ENCODE peak calls at places on chromosome 5, in eight cellular contexts. One of them, this sample, is unnamed. For H3K4me1, the result is how much of the 10 kb centered on the place peaks cover.

GRCh38 chr5:34789021-34789531 is 49.9 kb upstream of the TTC23L start:
- DNase-seq in psoas muscle: no peak
- DNase-seq in A549: no peak
- DNase-seq in neuronal stem cell: no peak
- DNase-seq in left ventricle myocardium inferior: no peak
- DNase-seq in effector memory CD4-positive, alpha-beta T cell: no peak
- DNase-seq in adrenal gland: peak
- DNase-seq in small intestine: no peak
- DNase-seq in this sample: peak

GRCh38 chr5:137466888-137467287 is 32.2 kb downstream of the SPOCK1 start:
- DNase-seq in psoas muscle: peak
- DNase-seq in left ventricle myocardium inferior: no peak
- DNase-seq in neuronal stem cell: no peak
- DNase-seq in A549: no peak
- DNase-seq in effector memory CD4-positive, alpha-beta T cell: no peak
- DNase-seq in adrenal gland: peak
- DNase-seq in small intestine: no peak
- DNase-seq in this sample: no peak

GRCh38 chr5:82986404-82986803 is 90.8 kb downstream of the TMEM167A start:
- DNase-seq in effector memory CD4-positive, alpha-beta T cell: no peak
- DNase-seq in neuronal stem cell: no peak
- DNase-seq in A549: no peak
- DNase-seq in left ventricle myocardium inferior: no peak
- DNase-seq in adrenal gland: no peak
- DNase-seq in small intestine: no peak
- DNase-seq in psoas muscle: no peak
- DNase-seq in this sample: no peak

GRCh38 chr5:111469293-111469896 is 42.9 kb downstream of the STARD4 start:
- DNase-seq in small intestine: no peak
- DNase-seq in A549: no peak
- DNase-seq in left ventricle myocardium inferior: no peak
- DNase-seq in adrenal gland: no peak
- DNase-seq in psoas muscle: no peak
- DNase-seq in effector memory CD4-positive, alpha-beta T cell: no peak
- DNase-seq in neuronal stem cell: no peak
- DNase-seq in this sample: no peak

GRCh38 chr5:97846646-97847045 is 663.6 kb upstream of the RIOK2 start:
- DNase-seq in left ventricle myocardium inferior: no peak
- DNase-seq in adrenal gland: no peak
- DNase-seq in A549: no peak
- DNase-seq in psoas muscle: no peak
- DNase-seq in effector memory CD4-positive, alpha-beta T cell: no peak
- DNase-seq in neuronal stem cell: no peak
- DNase-seq in small intestine: no peak
- DNase-seq in this sample: no peak

GRCh38 chr5:37831821-37832524 is 7.9 kb downstream of the GDNF start:
- DNase-seq in A549: no peak
- DNase-seq in psoas muscle: no peak
- DNase-seq in left ventricle myocardium inferior: no peak
- DNase-seq in effector memory CD4-positive, alpha-beta T cell: no peak
- DNase-seq in small intestine: no peak
- DNase-seq in adrenal gland: no peak
- DNase-seq in neuronal stem cell: no peak
- DNase-seq in this sample: no peak

GRCh38 chr5:59893436-59894227 is at the start of gene PDE4D:
- DNase-seq in left ventricle myocardium inferior: peak
- DNase-seq in adrenal gland: peak
- DNase-seq in A549: peak
- DNase-seq in neuronal stem cell: peak
- DNase-seq in psoas muscle: peak
- DNase-seq in effector memory CD4-positive, alpha-beta T cell: no peak
- DNase-seq in small intestine: peak
- DNase-seq in this sample: peak

GRCh38 chr5:5979761-5980570 is 398.4 kb downstream of the MED10 start:
- DNase-seq in left ventricle myocardium inferior: no peak
- DNase-seq in neuronal stem cell: no peak
- DNase-seq in effector memory CD4-positive, alpha-beta T cell: no peak
- DNase-seq in A549: no peak
- DNase-seq in adrenal gland: no peak
- DNase-seq in psoas muscle: no peak
- DNase-seq in small intestine: no peak
- DNase-seq in this sample: no peak

GRCh38 chr5:50724262-50724661 is 57.8 kb downstream of the PARP8 start:
- DNase-seq in adrenal gland: no peak
- DNase-seq in A549: no peak
- DNase-seq in small intestine: no peak
- DNase-seq in left ventricle myocardium inferior: no peak
- DNase-seq in psoas muscle: no peak
- DNase-seq in effector memory CD4-positive, alpha-beta T cell: no peak
- DNase-seq in neuronal stem cell: no peak
- DNase-seq in this sample: no peak

GRCh38 chr5:92641031-92641962 is 939.7 kb downstream of the NR2F1-AS1 start:
- DNase-seq in psoas muscle: no peak
- DNase-seq in small intestine: peak
- DNase-seq in left ventricle myocardium inferior: no peak
- DNase-seq in effector memory CD4-positive, alpha-beta T cell: no peak
- DNase-seq in neuronal stem cell: no peak
- DNase-seq in adrenal gland: no peak
- DNase-seq in A549: peak
- DNase-seq in this sample: peak

GRCh38 chr5:55908804-55909203 is 57.6 kb downstream of the IL31RA start:
- DNase-seq in adrenal gland: no peak
- DNase-seq in neuronal stem cell: no peak
- DNase-seq in psoas muscle: no peak
- DNase-seq in small intestine: no peak
- DNase-seq in A549: no peak
- DNase-seq in effector memory CD4-positive, alpha-beta T cell: no peak
- DNase-seq in left ventricle myocardium inferior: no peak
- DNase-seq in this sample: no peak

GRCh38 chr5:75611324-75612210 is at the start of gene ANKDD1B:
- DNase-seq in left ventricle myocardium inferior: no peak
- DNase-seq in effector memory CD4-positive, alpha-beta T cell: no peak
- DNase-seq in A549: peak
- DNase-seq in psoas muscle: peak
- DNase-seq in neuronal stem cell: peak
- DNase-seq in adrenal gland: peak
- DNase-seq in small intestine: peak
- DNase-seq in this sample: no peak

GRCh38 chr5:73337586-73337985 is 111.0 kb downstream of the FOXD1 start:
- DNase-seq in left ventricle myocardium inferior: no peak
- DNase-seq in small intestine: no peak
- DNase-seq in neuronal stem cell: no peak
- DNase-seq in adrenal gland: no peak
- DNase-seq in psoas muscle: no peak
- DNase-seq in effector memory CD4-positive, alpha-beta T cell: no peak
- DNase-seq in A549: no peak
- DNase-seq in this sample: no peak

GRCh38 chr5:71475788-71476384 is 20.4 kb downstream of the BDP1 start:
- DNase-seq in neuronal stem cell: peak
- DNase-seq in adrenal gland: no peak
- DNase-seq in left ventricle myocardium inferior: no peak
- DNase-seq in effector memory CD4-positive, alpha-beta T cell: no peak
- DNase-seq in psoas muscle: no peak
- DNase-seq in small intestine: peak
- DNase-seq in A549: peak
- DNase-seq in this sample: no peak

GRCh38 chr5:72015103-72015548 is 92.1 kb upstream of the MAP1B start:
- DNase-seq in adrenal gland: peak
- DNase-seq in A549: peak
- DNase-seq in effector memory CD4-positive, alpha-beta T cell: no peak
- DNase-seq in left ventricle myocardium inferior: no peak
- DNase-seq in neuronal stem cell: no peak
- DNase-seq in psoas muscle: no peak
- DNase-seq in small intestine: peak
- DNase-seq in this sample: peak

GRCh38 chr5:179616002-179616594 is 7.4 kb downstream of the HNRNPH1 start:
- DNase-seq in small intestine: no peak
- DNase-seq in A549: no peak
- DNase-seq in psoas muscle: no peak
- DNase-seq in adrenal gland: no peak
- DNase-seq in effector memory CD4-positive, alpha-beta T cell: no peak
- DNase-seq in neuronal stem cell: no peak
- DNase-seq in left ventricle myocardium inferior: no peak
- DNase-seq in this sample: no peak

GRCh38 chr5:29885595-29885994 is 1307.9 kb upstream of the CDH6 start:
- DNase-seq in small intestine: no peak
- DNase-seq in left ventricle myocardium inferior: no peak
- DNase-seq in neuronal stem cell: no peak
- DNase-seq in adrenal gland: no peak
- DNase-seq in A549: no peak
- DNase-seq in effector memory CD4-positive, alpha-beta T cell: no peak
- DNase-seq in psoas muscle: no peak
- DNase-seq in this sample: no peak

GRCh38 chr5:142770650-142771609 is 753 bp downstream of the ARHGAP26 start:
- DNase-seq in small intestine: peak
- DNase-seq in neuronal stem cell: peak
- DNase-seq in left ventricle myocardium inferior: peak
- DNase-seq in adrenal gland: peak
- DNase-seq in psoas muscle: peak
- DNase-seq in effector memory CD4-positive, alpha-beta T cell: peak
- DNase-seq in A549: peak
- DNase-seq in this sample: peak

GRCh38 chr5:171588790-171589189 is 169.3 kb downstream of the FGF18 start:
- DNase-seq in adrenal gland: no peak
- DNase-seq in effector memory CD4-positive, alpha-beta T cell: no peak
- DNase-seq in psoas muscle: no peak
- DNase-seq in small intestine: no peak
- DNase-seq in neuronal stem cell: no peak
- DNase-seq in A549: no peak
- DNase-seq in left ventricle myocardium inferior: no peak
- DNase-seq in this sample: no peak

GRCh38 chr5:57859626-57860025 is 377.0 kb upstream of the ACTBL2 start:
- DNase-seq in effector memory CD4-positive, alpha-beta T cell: no peak
- DNase-seq in A549: no peak
- DNase-seq in small intestine: no peak
- DNase-seq in psoas muscle: no peak
- DNase-seq in left ventricle myocardium inferior: no peak
- DNase-seq in adrenal gland: no peak
- DNase-seq in neuronal stem cell: no peak
- DNase-seq in this sample: peak
- H3K4me1 ChIP-seq in effector memory CD4-positive, alpha-beta T cell: under half
- H3K4me1 ChIP-seq in A549: under half
- H3K4me1 ChIP-seq in small intestine: under half
- H3K4me1 ChIP-seq in psoas muscle: under half
- H3K4me1 ChIP-seq in left ventricle myocardium inferior: under half
- H3K4me1 ChIP-seq in adrenal gland: under half
- H3K4me1 ChIP-seq in neuronal stem cell: under half
- H3K4me1 ChIP-seq in this sample: half or more

GRCh38 chr5:68710514-68710913 is 383.3 kb upstream of the SLC30A5 start:
- DNase-seq in neuronal stem cell: no peak
- DNase-seq in effector memory CD4-positive, alpha-beta T cell: no peak
- DNase-seq in left ventricle myocardium inferior: no peak
- DNase-seq in adrenal gland: no peak
- DNase-seq in small intestine: no peak
- DNase-seq in A549: no peak
- DNase-seq in psoas muscle: no peak
- DNase-seq in this sample: no peak

GRCh38 chr5:68708156-68708841 is 385.5 kb upstream of the SLC30A5 start:
- DNase-seq in small intestine: no peak
- DNase-seq in A549: no peak
- DNase-seq in adrenal gland: no peak
- DNase-seq in neuronal stem cell: no peak
- DNase-seq in effector memory CD4-positive, alpha-beta T cell: no peak
- DNase-seq in left ventricle myocardium inferior: no peak
- DNase-seq in psoas muscle: no peak
- DNase-seq in this sample: no peak

GRCh38 chr5:68711311-68712200 is 382.3 kb upstream of the SLC30A5 start:
- DNase-seq in left ventricle myocardium inferior: no peak
- DNase-seq in effector memory CD4-positive, alpha-beta T cell: no peak
- DNase-seq in neuronal stem cell: no peak
- DNase-seq in adrenal gland: no peak
- DNase-seq in A549: no peak
- DNase-seq in small intestine: peak
- DNase-seq in psoas muscle: no peak
- DNase-seq in this sample: peak

GRCh38 chr5:68708842-68709170 is 385.0 kb upstream of the SLC30A5 start:
- DNase-seq in neuronal stem cell: no peak
- DNase-seq in A549: no peak
- DNase-seq in small intestine: no peak
- DNase-seq in psoas muscle: no peak
- DNase-seq in left ventricle myocardium inferior: no peak
- DNase-seq in adrenal gland: no peak
- DNase-seq in effector memory CD4-positive, alpha-beta T cell: no peak
- DNase-seq in this sample: no peak

DNA sequence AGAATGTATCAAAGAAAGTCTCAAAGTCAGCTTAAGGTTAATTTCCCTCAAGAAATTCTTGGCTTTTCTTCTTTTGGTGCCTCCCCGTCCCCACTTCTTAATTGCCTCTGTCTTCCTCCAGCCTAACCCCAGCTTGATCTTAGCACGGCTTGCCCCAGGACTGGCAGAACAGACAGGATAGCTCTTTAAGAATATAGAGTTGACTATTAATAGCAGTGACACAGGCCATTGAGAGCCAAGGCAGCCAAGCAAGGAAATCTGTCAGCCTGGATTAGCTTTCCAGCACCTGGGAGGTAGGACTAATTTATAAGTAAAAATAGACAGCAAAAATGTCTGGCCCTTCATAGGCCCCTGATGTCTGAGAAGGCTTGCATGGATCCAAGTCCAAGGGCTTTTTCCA is 384.6 kb upstream of the SLC30A5 start:
- DNase-seq in psoas muscle: peak
- DNase-seq in small intestine: no peak
- DNase-seq in adrenal gland: no peak
- DNase-seq in A549: no peak
- DNase-seq in effector memory CD4-positive, alpha-beta T cell: no peak
- DNase-seq in left ventricle myocardium inferior: no peak
- DNase-seq in neuronal stem cell: no peak
- DNase-seq in this sample: no peak
- H3K27ac ChIP-seq in psoas muscle: peak
- H3K27ac ChIP-seq in small intestine: no peak
- H3K27ac ChIP-seq in adrenal gland: no peak
- H3K27ac ChIP-seq in A549: no peak
- H3K27ac ChIP-seq in effector memory CD4-positive, alpha-beta T cell: no peak
- H3K27ac ChIP-seq in left ventricle myocardium inferior: peak
- H3K27ac ChIP-seq in neuronal stem cell: no peak
- H3K27ac ChIP-seq in this sample: no peak

DNA sequence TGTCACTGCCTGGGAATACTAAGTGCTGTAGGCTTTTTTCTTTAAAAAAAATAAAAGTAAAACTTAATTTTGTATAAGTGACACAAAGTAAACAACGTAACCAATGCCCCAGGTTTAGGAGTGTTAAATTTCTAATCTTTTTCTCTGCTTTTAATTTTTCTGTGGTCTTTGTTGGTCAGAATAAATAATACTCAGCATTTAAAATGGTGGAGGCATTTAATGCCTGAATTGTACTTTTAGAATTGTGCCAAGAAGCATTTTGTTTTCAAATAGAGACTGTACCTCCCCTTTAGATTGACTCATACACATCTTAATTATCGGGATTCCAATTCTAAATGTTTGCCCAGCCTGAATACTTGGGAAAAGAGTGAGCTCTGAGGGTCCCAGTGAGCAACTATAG is 1.6 kb downstream of the DMXL1 start:
- DNase-seq in A549: no peak
- DNase-seq in left ventricle myocardium inferior: no peak
- DNase-seq in effector memory CD4-positive, alpha-beta T cell: no peak
- DNase-seq in psoas muscle: no peak
- DNase-seq in small intestine: no peak
- DNase-seq in adrenal gland: no peak
- DNase-seq in neuronal stem cell: no peak
- DNase-seq in this sample: no peak
- H3K4me1 ChIP-seq in A549: under half
- H3K4me1 ChIP-seq in left ventricle myocardium inferior: half or more
- H3K4me1 ChIP-seq in effector memory CD4-positive, alpha-beta T cell: under half
- H3K4me1 ChIP-seq in psoas muscle: under half
- H3K4me1 ChIP-seq in small intestine: under half
- H3K4me1 ChIP-seq in adrenal gland: under half
- H3K4me1 ChIP-seq in neuronal stem cell: under half
- H3K4me1 ChIP-seq in this sample: under half

GRCh38 chr5:177479774-177480173 is 6.3 kb upstream of the DBN1 start:
- DNase-seq in adrenal gland: peak
- DNase-seq in effector memory CD4-positive, alpha-beta T cell: no peak
- DNase-seq in psoas muscle: no peak
- DNase-seq in left ventricle myocardium inferior: no peak
- DNase-seq in small intestine: no peak
- DNase-seq in neuronal stem cell: no peak
- DNase-seq in A549: no peak
- DNase-seq in this sample: no peak
- H3K27ac ChIP-seq in adrenal gland: no peak
- H3K27ac ChIP-seq in effector memory CD4-positive, alpha-beta T cell: no peak
- H3K27ac ChIP-seq in psoas muscle: peak
- H3K27ac ChIP-seq in left ventricle myocardium inferior: peak
- H3K27ac ChIP-seq in small intestine: peak
- H3K27ac ChIP-seq in neuronal stem cell: no peak
- H3K27ac ChIP-seq in A549: peak
- H3K27ac ChIP-seq in this sample: no peak